ENCODE peak calls at places on chromosome 14, in six cellular contexts. V is endothelial cell, X is type B pancreatic cell, W is GM20000, B is lower leg skin, H is cardiac fibroblast. I is an unnamed sample.

GRCh38 chr14:31880935-31881334 is 196.2 kb upstream of the ARHGAP5 start:
- DNase-seq in X (no peak), V (no peak), H (peak), W (no peak), B (no peak), I (no peak)

GRCh38 chr14:39974036-39974435 is 541.8 kb upstream of the FBXO33 start:
- DNase-seq in H (no peak), V (no peak), W (peak), X (no peak), B (no peak), I (no peak)

GRCh38 chr14:88983755-88984154 is 159.3 kb downstream of the TTC8 start:
- DNase-seq in B (no peak), X (no peak), H (peak), V (no peak), W (no peak), I (no peak)

GRCh38 chr14:61973981-61974380 is 211.8 kb downstream of the SNAPC1 start:
- DNase-seq in H (peak), X (no peak), B (no peak), W (no peak), V (no peak), I (no peak)

GRCh38 chr14:72894623-72895378 is 900 bp upstream of the DPF3 start:
- DNase-seq in X (no peak), W (no peak), H (peak), B (no peak), V (peak), I (peak)

GRCh38 chr14:102445641-102446040 is 63.9 kb downstream of the ANKRD9 start:
- DNase-seq in W (no peak), V (no peak), H (no peak), X (no peak), B (no peak), I (no peak)

GRCh38 chr14:94329857-94330256 is 6.7 kb upstream of the SERPINA6 start:
- DNase-seq in X (no peak), V (no peak), B (no peak), W (no peak), H (no peak), I (no peak)

GRCh38 chr14:51581017-51581881 is 70.5 kb upstream of the FRMD6 start:
- DNase-seq in X (no peak), V (no peak), H (peak), B (no peak), W (no peak), I (no peak)

GRCh38 chr14:51597511-51597920 is 54.2 kb upstream of the FRMD6 start:
- DNase-seq in B (no peak), W (no peak), H (no peak), V (no peak), X (no peak), I (no peak)

GRCh38 chr14:24172261-24172860 is 481 bp downstream of the REC8 start:
- DNase-seq in B (no peak), X (no peak), V (no peak), H (no peak), W (no peak), I (no peak)

GRCh38 chr14:104103061-104104005 is 17.8 kb downstream of the ASPG start:
- DNase-seq in V (no peak), H (no peak), X (no peak), B (no peak), W (no peak), I (no peak)

GRCh38 chr14:36880276-36880675 is 218.6 kb downstream of the PAX9 start:
- DNase-seq in V (no peak), B (no peak), W (no peak), H (no peak), X (no peak), I (no peak)

GRCh38 chr14:36751116-36751515 is 89.5 kb downstream of the PAX9 start:
- DNase-seq in B (no peak), X (no peak), V (no peak), H (no peak), W (no peak), I (no peak)

GRCh38 chr14:80942158-80942738 is 710 bp upstream of the CEP128 start:
- DNase-seq in H (no peak), B (no peak), V (no peak), X (no peak), W (no peak), I (no peak)

GRCh38 chr14:51993274-51993673 is 3.9 kb downstream of the RTRAF start:
- DNase-seq in V (no peak), W (no peak), B (no peak), X (no peak), H (no peak), I (no peak)

GRCh38 chr14:95774265-95775160 is 60.6 kb upstream of the TCL1A start:
- DNase-seq in W (peak), V (peak), X (no peak), H (peak), B (peak), I (peak)

GRCh38 chr14:31944256-31945073 is 132.6 kb upstream of the ARHGAP5 start:
- DNase-seq in W (no peak), X (no peak), B (no peak), H (no peak), V (no peak), I (no peak)

GRCh38 chr14:100449225-100449987 is 126.3 kb downstream of the SLC25A47 start:
- DNase-seq in H (no peak), B (no peak), W (no peak), V (no peak), X (no peak), I (no peak)

GRCh38 chr14:87966816-87967215 is 26.2 kb downstream of the GALC start:
- DNase-seq in B (no peak), X (no peak), V (no peak), H (peak), W (no peak), I (no peak)

GRCh38 chr14:101078105-101078891 is 174.8 kb upstream of the RTL1 start:
- DNase-seq in B (peak), H (no peak), X (peak), V (no peak), W (no peak), I (no peak)

GRCh38 chr14:65336191-65336591 is 76.3 kb upstream of the FUT8 start:
- DNase-seq in X (no peak), W (peak), H (peak), B (no peak), V (no peak), I (no peak)

GRCh38 chr14:22432348-22432976 is 156.6 kb downstream of the DAD1 start:
- DNase-seq in B (peak), X (no peak), W (no peak), H (peak), V (no peak), I (no peak)

GRCh38 chr14:46887144-46887543 is 235.6 kb upstream of the RPL10L start:
- DNase-seq in B (no peak), H (no peak), X (no peak), W (no peak), V (no peak), I (no peak)

GRCh38 chr14:101593411-101594181 is 32.3 kb downstream of the DIO3 start:
- DNase-seq in H (no peak), X (no peak), V (no peak), B (no peak), W (no peak), I (no peak)

GRCh38 chr14:52974406-52974805 is 23.6 kb upstream of the FERMT2 start:
- DNase-seq in H (peak), X (no peak), W (no peak), V (no peak), B (no peak), I (no peak)

GRCh38 chr14:80901813-80902212 is 39.7 kb downstream of the CEP128 start:
- DNase-seq in V (no peak), B (no peak), H (no peak), X (no peak), W (no peak), I (no peak)

GRCh38 chr14:106842687-106843086 is 1316.3 kb downstream of the TMEM121 start:
- DNase-seq in V (no peak), X (no peak), B (no peak), H (no peak), W (no peak), I (no peak)
- TF ChIP-seq CTCF in V (no peak), X (no peak), B (no peak), H (peak), W (peak), I (no peak)

GRCh38 chr14:60266021-60266937 is 17.3 kb downstream of the PPM1A start:
- DNase-seq in X (no peak), H (peak), V (peak), B (no peak), W (no peak), I (no peak)
- TF ChIP-seq CTCF in X (peak), H (peak), V (peak), B (no peak), W (no peak), I (no peak)

GRCh38 chr14:49218436-49219092 is 367.6 kb downstream of the RPS29 start:
- DNase-seq in W (no peak), B (no peak), H (peak), X (no peak), V (no peak), I (no peak)
- TF ChIP-seq CTCF in W (no peak), B (no peak), H (no peak), X (no peak), V (no peak), I (no peak)

GRCh38 chr14:60514378-60515243 is 5.7 kb downstream of the SIX6 start:
- DNase-seq in V (peak), W (peak), B (no peak), X (no peak), H (no peak), I (no peak)
- TF ChIP-seq CTCF in V (peak), W (peak), B (no peak), X (peak), H (no peak), I (no peak)

DNA sequence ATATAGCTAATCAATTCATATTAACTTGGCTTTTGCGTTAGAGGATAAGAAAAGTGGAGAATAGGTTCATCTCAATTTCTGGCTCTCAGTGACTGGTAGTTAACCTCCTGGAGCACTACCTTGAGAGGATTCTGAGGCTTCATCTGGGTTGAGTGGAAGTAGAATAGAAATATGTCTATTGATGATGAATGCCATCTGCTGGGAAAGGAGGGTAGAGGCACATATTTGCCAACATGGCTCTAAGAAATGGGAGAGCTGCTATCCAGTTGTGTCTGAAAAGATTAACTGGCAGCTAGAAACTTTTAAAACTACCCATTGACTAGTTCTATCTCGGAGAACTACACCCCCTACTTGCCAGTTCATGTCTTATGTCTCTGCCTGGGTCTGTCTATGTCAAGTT is 530.1 kb downstream of the NRXN3 start:
- DNase-seq in V (no peak), W (no peak), B (no peak), X (no peak), H (peak), I (no peak)
- TF ChIP-seq CTCF in V (no peak), W (no peak), B (no peak), X (no peak), H (no peak), I (no peak)

GRCh38 chr14:71441142-71441541 is 491.1 kb upstream of the RGS6 start:
- DNase-seq in V (no peak), X (no peak), B (no peak), W (no peak), H (no peak), I (no peak)

GRCh38 chr14:71433303-71433702 is 498.9 kb upstream of the RGS6 start:
- DNase-seq in X (no peak), B (no peak), V (no peak), H (no peak), W (no peak), I (no peak)

GRCh38 chr14:71438684-71439083 is 493.5 kb upstream of the RGS6 start:
- DNase-seq in B (no peak), V (no peak), X (no peak), H (peak), W (no peak), I (no peak)

GRCh38 chr14:71439247-71439646 is 493.0 kb upstream of the RGS6 start:
- DNase-seq in W (no peak), B (no peak), V (no peak), H (no peak), X (no peak), I (no peak)

DNA sequence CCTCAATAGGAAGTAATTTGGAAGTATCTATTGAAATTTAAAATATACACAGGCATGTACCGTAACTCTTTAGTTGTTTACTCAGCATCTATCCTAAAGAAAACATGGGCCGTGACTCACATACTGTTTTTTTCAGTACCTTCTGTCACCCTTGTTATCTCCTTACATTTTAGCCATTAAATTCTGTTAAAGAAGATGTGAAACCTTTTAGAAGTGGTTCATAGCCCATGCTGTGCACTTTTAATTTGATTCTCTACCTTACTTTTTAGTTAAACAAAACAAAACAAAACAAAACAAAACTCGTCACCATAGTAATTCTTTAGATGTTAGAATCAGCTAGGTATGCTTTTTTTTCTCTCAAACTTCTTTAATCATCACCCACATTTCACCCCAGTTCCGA is 494.4 kb upstream of the RGS6 start:
- DNase-seq in X (no peak), W (no peak), V (no peak), H (peak), B (no peak), I (no peak)
- TF ChIP-seq CTCF in X (no peak), W (no peak), V (no peak), H (no peak), B (no peak), I (no peak)

GRCh38 chr14:92513204-92513965 is at the start of gene RIN3:
- DNase-seq in B (no peak), V (peak), X (no peak), H (peak), W (peak), I (peak)

GRCh38 chr14:92513966-92514843 is 624 bp downstream of the RIN3 start:
- DNase-seq in H (peak), V (peak), X (no peak), B (no peak), W (peak), I (no peak)

GRCh38 chr14:92511472-92512247 is 1.9 kb upstream of the RIN3 start:
- DNase-seq in V (no peak), B (no peak), X (no peak), H (peak), W (no peak), I (no peak)

GRCh38 chr14:92512807-92513203 is 776 bp upstream of the RIN3 start:
- DNase-seq in V (no peak), X (no peak), W (no peak), B (no peak), H (no peak), I (no peak)

DNA sequence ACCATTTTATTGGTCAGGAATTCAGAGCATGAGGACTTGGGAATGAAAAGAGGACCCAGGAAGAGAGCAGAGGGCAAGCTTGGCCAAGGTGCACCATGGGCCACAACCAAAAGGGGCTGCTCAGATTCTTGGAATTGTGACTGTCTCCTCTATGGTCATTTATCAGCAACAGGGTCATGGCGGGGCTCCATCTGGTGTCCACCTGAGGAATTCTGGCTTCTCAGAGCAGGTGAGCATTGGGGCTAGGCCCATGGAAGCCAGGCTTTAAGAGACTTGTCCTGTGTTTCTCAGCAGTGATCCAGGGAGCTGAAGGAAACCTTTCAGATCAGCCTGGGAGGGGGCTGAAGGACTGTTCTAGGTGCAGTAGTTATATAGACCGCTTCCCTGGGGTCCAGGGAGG is 2.6 kb upstream of the RIN3 start:
- DNase-seq in V (no peak), W (peak), H (no peak), X (no peak), B (no peak), I (no peak)
- TF ChIP-seq CTCF in V (no peak), W (no peak), H (no peak), X (no peak), B (no peak), I (no peak)

GRCh38 chr14:97299661-97300060 is 502.5 kb downstream of the VRK1 start:
- DNase-seq in H (no peak), B (no peak), X (no peak), W (no peak), V (no peak), I (no peak)
- TF ChIP-seq CTCF in H (no peak), B (no peak), X (peak), W (no peak), V (no peak), I (no peak)

GRCh38 chr14:69270795-69271708 is 11.1 kb downstream of the GALNT16 start:
- DNase-seq in H (peak), X (no peak), B (no peak), V (no peak), W (no peak), I (no peak)

GRCh38 chr14:69270097-69270496 is 10.1 kb downstream of the GALNT16 start:
- DNase-seq in B (no peak), V (no peak), H (no peak), W (no peak), X (no peak), I (no peak)

GRCh38 chr14:69274321-69274720 is 14.4 kb downstream of the GALNT16 start:
- DNase-seq in B (no peak), W (no peak), V (no peak), X (no peak), H (no peak), I (no peak)

GRCh38 chr14:69280746-69281291 is 20.9 kb downstream of the GALNT16 start:
- DNase-seq in V (no peak), X (no peak), H (no peak), B (no peak), W (no peak), I (no peak)

GRCh38 chr14:69275331-69275730 is 15.4 kb downstream of the GALNT16 start:
- DNase-seq in X (no peak), H (no peak), W (no peak), V (no peak), B (no peak), I (no peak)
- TF ChIP-seq CTCF in X (no peak), H (no peak), W (no peak), V (no peak), B (no peak), I (no peak)

DNA sequence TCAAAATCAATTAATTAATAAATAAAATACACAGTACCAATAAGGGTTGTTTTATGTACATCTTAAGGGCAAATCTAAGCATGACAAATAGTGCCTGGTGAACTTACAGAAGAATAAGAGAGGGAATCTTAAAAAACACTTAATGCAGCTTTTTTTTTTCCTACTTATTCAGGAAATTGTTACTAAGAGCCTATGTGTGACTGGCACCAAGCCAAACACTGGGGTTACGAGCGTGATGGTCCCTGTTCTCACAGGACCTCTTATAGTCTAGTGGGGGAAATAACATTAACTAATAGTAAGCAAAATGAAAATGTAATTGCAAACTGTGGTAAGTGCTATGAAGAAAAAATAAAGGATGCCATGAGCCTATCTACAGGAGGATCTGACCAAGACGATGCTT is 53.6 kb downstream of the RTN1 start:
- DNase-seq in X (no peak), V (no peak), H (no peak), B (no peak), W (no peak), I (no peak)
- TF ChIP-seq CTCF in X (no peak), V (no peak), H (no peak), B (no peak), W (no peak), I (no peak)

I was measured in activated B cell treated with CpG ODN at 0.5 μM for 24 hours.